ENCODE peak calls at places on chromosomes 12 and 14, in four cellular contexts. One of them, this sample, is unnamed.

GRCh38 chr12:131054345-131055092 is 100.8 kb downstream of the ADGRD1 start:
- DNase-seq in iPS-NIHi11: no peak
- DNase-seq in T-cell: no peak
- DNase-seq in hepatic stellate cell: no peak
- DNase-seq in this sample: no peak

GRCh38 chr14:28757790-28758189 is 8.8 kb upstream of the FOXG1 start:
- DNase-seq in iPS-NIHi11: no peak
- DNase-seq in T-cell: no peak
- DNase-seq in hepatic stellate cell: no peak
- DNase-seq in this sample: no peak

GRCh38 chr14:76837524-76837923 is 11.3 kb downstream of the LRRC74A start:
- DNase-seq in iPS-NIHi11: no peak
- DNase-seq in T-cell: no peak
- DNase-seq in hepatic stellate cell: no peak
- DNase-seq in this sample: no peak

GRCh38 chr14:103561381-103562134 is 899 bp downstream of the BAG5 start:
- DNase-seq in iPS-NIHi11: no peak
- DNase-seq in T-cell: no peak
- DNase-seq in hepatic stellate cell: peak
- DNase-seq in this sample: peak

GRCh38 chr14:85546390-85546789 is 16.4 kb downstream of the FLRT2 start:
- DNase-seq in iPS-NIHi11: peak
- DNase-seq in T-cell: no peak
- DNase-seq in hepatic stellate cell: no peak
- DNase-seq in this sample: no peak

GRCh38 chr14:69612014-69612758 is 790 bp downstream of the SUSD6 start:
- DNase-seq in iPS-NIHi11: peak
- DNase-seq in T-cell: peak
- DNase-seq in hepatic stellate cell: peak
- DNase-seq in this sample: peak

GRCh38 chr14:67514203-67514607 is 18.9 kb upstream of the PLEKHH1 start:
- DNase-seq in iPS-NIHi11: no peak
- DNase-seq in T-cell: no peak
- DNase-seq in hepatic stellate cell: no peak
- DNase-seq in this sample: no peak

GRCh38 chr14:85233756-85234545 is 296.0 kb upstream of the FLRT2 start:
- DNase-seq in iPS-NIHi11: no peak
- DNase-seq in T-cell: no peak
- DNase-seq in hepatic stellate cell: no peak
- DNase-seq in this sample: no peak

GRCh38 chr14:91249841-91250616 is 5.5 kb upstream of the GPR68 start:
- DNase-seq in iPS-NIHi11: peak
- DNase-seq in T-cell: peak
- DNase-seq in hepatic stellate cell: no peak
- DNase-seq in this sample: no peak

GRCh38 chr14:92109490-92109889 is 3.1 kb upstream of the ATXN3 start:
- DNase-seq in iPS-NIHi11: no peak
- DNase-seq in T-cell: no peak
- DNase-seq in hepatic stellate cell: no peak
- DNase-seq in this sample: no peak

GRCh38 chr12:124661382-124661781 is 94.0 kb upstream of the NCOR2 start:
- DNase-seq in iPS-NIHi11: no peak
- DNase-seq in T-cell: no peak
- DNase-seq in hepatic stellate cell: no peak
- DNase-seq in this sample: no peak

GRCh38 chr12:109098142-109098652 is 800 bp downstream of the UNG start:
- DNase-seq in iPS-NIHi11: peak
- DNase-seq in T-cell: no peak
- DNase-seq in hepatic stellate cell: peak
- DNase-seq in this sample: no peak

GRCh38 chr12:3967556-3968160 is 94.5 kb upstream of the PARP11 start:
- DNase-seq in iPS-NIHi11: no peak
- DNase-seq in T-cell: no peak
- DNase-seq in hepatic stellate cell: no peak
- DNase-seq in this sample: no peak

GRCh38 chr14:59630281-59630963 is 53.8 kb upstream of the CCDC175 start:
- DNase-seq in iPS-NIHi11: peak
- DNase-seq in T-cell: no peak
- DNase-seq in hepatic stellate cell: peak
- DNase-seq in this sample: no peak

GRCh38 chr12:58961906-58962305 is 41.6 kb upstream of the LRIG3 start:
- DNase-seq in iPS-NIHi11: no peak
- DNase-seq in T-cell: no peak
- DNase-seq in hepatic stellate cell: peak
- DNase-seq in this sample: no peak

This sample was measured in stimulated activated naive CD4-positive, alpha-beta T cell.